ENCODE peak calls at places on chromosomes 11 and 22, in nine cellular contexts. R, P, K, I, Y, X, S, Q and W are unnamed samples.
A peak's percentile ranks its signal among the peaks of the same experiment; 100 is the strongest.

GRCh38 chr22:36775589-36775965 is 342 bp downstream of the IFT27 start:
- DNase-seq in R (peak; percentile 27), P (peak; percentile 16), K (no peak), I (peak; percentile 13), Y (peak; percentile 38), X (no peak), S (no peak), Q (no peak), W (peak; percentile 62)

GRCh38 chr11:131819845-131820244 is 449.4 kb downstream of the NTM start:
- DNase-seq in R (no peak), P (no peak), K (no peak), I (no peak), Y (no peak), X (no peak), S (no peak), Q (no peak), W (no peak)

GRCh38 chr11:47394322-47395224 is 13.8 kb upstream of the SLC39A13 start:
- DNase-seq in R (peak; percentile 92), P (peak; percentile 48), K (no peak), I (no peak), Y (peak; percentile 79), X (no peak), S (no peak), Q (no peak), W (no peak)

GRCh38 chr22:24471570-24471969 is 23.6 kb upstream of the UPB1 start:
- DNase-seq in R (no peak), P (no peak), K (peak; percentile 88), I (no peak), Y (no peak), X (no peak), S (no peak), Q (peak; percentile 71), W (peak; percentile 86)

GRCh38 chr11:101870510-101870909 is 44.3 kb upstream of the CEP126 start:
- DNase-seq in R (no peak), P (no peak), K (no peak), I (no peak), Y (no peak), X (peak; percentile 59), S (no peak), Q (no peak), W (no peak)

GRCh38 chr11:28874706-28875105 is 766.5 kb downstream of the METTL15 start:
- DNase-seq in R (no peak), P (no peak), K (no peak), I (no peak), Y (no peak), X (no peak), S (no peak), Q (no peak), W (no peak)

GRCh38 chr22:17943533-17944204 is 80.7 kb downstream of the MICAL3 start:
- DNase-seq in R (no peak), P (no peak), K (no peak), I (no peak), Y (no peak), X (no peak), S (no peak), Q (no peak), W (no peak)

GRCh38 chr11:60855726-60856633 is at the start of gene PTGDR2:
- DNase-seq in R (peak; percentile 33), P (no peak), K (no peak), I (no peak), Y (no peak), X (no peak), S (no peak), Q (no peak), W (no peak)

GRCh38 chr11:86245369-86246292 is 1.1 kb downstream of the EED start:
- DNase-seq in R (peak; percentile 90), P (no peak), K (no peak), I (peak; percentile 22), Y (peak; percentile 22), X (no peak), S (no peak), Q (no peak), W (peak; percentile 23)

GRCh38 chr11:109304159-109304558 is 117.8 kb upstream of the C11orf87 start:
- DNase-seq in R (no peak), P (no peak), K (peak; percentile 1), I (no peak), Y (no peak), X (no peak), S (no peak), Q (no peak), W (no peak)

GRCh38 chr11:78808903-78809302 is 234.2 kb upstream of the NARS2 start:
- DNase-seq in R (no peak), P (no peak), K (no peak), I (no peak), Y (no peak), X (no peak), S (no peak), Q (no peak), W (no peak)

GRCh38 chr11:43664295-43664694 is 16.2 kb upstream of the HSD17B12 start:
- DNase-seq in R (no peak), P (no peak), K (no peak), I (no peak), Y (no peak), X (no peak), S (no peak), Q (no peak), W (no peak)

GRCh38 chr11:76669901-76670474 is 559 bp downstream of the LRRC32 start:
- DNase-seq in R (no peak), P (no peak), K (peak; percentile 42), I (peak; percentile 32), Y (no peak), X (peak; percentile 67), S (no peak), Q (peak; percentile 43), W (peak; percentile 60)

GRCh38 chr11:86738615-86739014 is 61.7 kb upstream of the PRSS23 start:
- DNase-seq in R (peak; percentile 83), P (no peak), K (no peak), I (no peak), Y (no peak), X (no peak), S (no peak), Q (no peak), W (no peak)

GRCh38 chr11:116073854-116074837 is 569.9 kb upstream of the CADM1 start:
- DNase-seq in R (no peak), P (no peak), K (peak; percentile 9), I (no peak), Y (no peak), X (no peak), S (peak; percentile 83), Q (peak; percentile 14), W (no peak)

GRCh38 chr22:44086759-44087158 is 62.7 kb downstream of the PARVB start:
- DNase-seq in R (no peak), P (no peak), K (no peak), I (no peak), Y (no peak), X (no peak), S (no peak), Q (no peak), W (peak; percentile 30)